ENCODE peak calls at places on chromosomes 16 and 17, in four cellular contexts. B is neural crest cell, C is IMR-90, A is DND-41. D is an unnamed sample.

GRCh38 chr17:68906638-68907037 is 48.6 kb downstream of the ABCA8 start:
- DNase-seq in A (no peak), C (peak; percentile 21), B (no peak), D (no peak)

GRCh38 chr17:8436169-8436932 is 667 bp downstream of the NDEL1 start:
- DNase-seq in A (peak; percentile 56), C (peak; percentile 56), B (peak; percentile 37), D (peak; percentile 42)

GRCh38 chr16:89383095-89384003 is 107.0 kb downstream of the ANKRD11 start:
- DNase-seq in A (no peak), C (peak; percentile 47), B (no peak), D (no peak)

GRCh38 chr17:30495586-30495985 is 18.4 kb downstream of the GOSR1 start:
- DNase-seq in C (no peak), A (no peak), B (no peak), D (no peak)

GRCh38 chr17:76139261-76139752 is 1.7 kb downstream of the FOXJ1 start:
- DNase-seq in B (no peak), A (no peak), C (no peak), D (no peak)

GRCh38 chr17:21375757-21376584 is at the start of gene KCNJ12:
- DNase-seq in B (peak; percentile 33), A (no peak), C (no peak), D (no peak)

GRCh38 chr16:86502856-86503748 is 7.2 kb upstream of the FOXF1 start:
- DNase-seq in A (no peak), B (no peak), C (peak; percentile 55), D (no peak)

GRCh38 chr17:33811984-33812383 is 443.1 kb upstream of the CCL2 start:
- DNase-seq in B (no peak), A (no peak), C (no peak), D (no peak)

GRCh38 chr16:73214825-73215481 is 167.0 kb upstream of the ZFHX3 start:
- DNase-seq in B (no peak), A (no peak), C (peak; percentile 93), D (peak; percentile 86)

GRCh38 chr17:27494192-27495091 is 38.2 kb downstream of the KSR1 start:
- DNase-seq in C (peak; percentile 42), A (no peak), B (no peak), D (peak; percentile 35)

GRCh38 chr16:57735755-57736418 is at the start of gene KATNB1:
- DNase-seq in A (no peak), C (no peak), B (peak; percentile 25), D (no peak)

GRCh38 chr16:1154291-1154886 is 1.5 kb downstream of the CACNA1H start:
- DNase-seq in B (no peak), A (no peak), C (no peak), D (no peak)

GRCh38 chr17:39096435-39097158 is 54.8 kb downstream of the PLXDC1 start:
- DNase-seq in C (no peak), A (peak; percentile 76), B (no peak), D (no peak)

GRCh38 chr16:22874394-22874793 is 60.4 kb downstream of the HS3ST2 start:
- DNase-seq in B (no peak), A (no peak), C (no peak), D (no peak)

GRCh38 chr17:76280650-76281049 is 15.5 kb downstream of the UBALD2 start:
- DNase-seq in A (no peak), C (no peak), B (no peak), D (no peak)

GRCh38 chr16:49520684-49521083 is 147.1 kb downstream of the C16orf78 start:
- DNase-seq in C (no peak), B (no peak), A (no peak), D (no peak)

GRCh38 chr17:17985153-17985552 is 12.5 kb downstream of the DRC3 start:
- DNase-seq in C (no peak), A (no peak), B (no peak), D (no peak)

GRCh38 chr17:17983776-17984175 is 11.1 kb downstream of the DRC3 start:
- DNase-seq in B (no peak), A (no peak), C (no peak), D (no peak)

GRCh38 chr17:17987187-17987896 is 14.7 kb downstream of the DRC3 start:
- DNase-seq in A (no peak), C (no peak), B (no peak), D (no peak)

GRCh38 chr17:17983376-17983775 is 10.7 kb downstream of the DRC3 start:
- DNase-seq in C (no peak), B (no peak), A (no peak), D (no peak)

DNA sequence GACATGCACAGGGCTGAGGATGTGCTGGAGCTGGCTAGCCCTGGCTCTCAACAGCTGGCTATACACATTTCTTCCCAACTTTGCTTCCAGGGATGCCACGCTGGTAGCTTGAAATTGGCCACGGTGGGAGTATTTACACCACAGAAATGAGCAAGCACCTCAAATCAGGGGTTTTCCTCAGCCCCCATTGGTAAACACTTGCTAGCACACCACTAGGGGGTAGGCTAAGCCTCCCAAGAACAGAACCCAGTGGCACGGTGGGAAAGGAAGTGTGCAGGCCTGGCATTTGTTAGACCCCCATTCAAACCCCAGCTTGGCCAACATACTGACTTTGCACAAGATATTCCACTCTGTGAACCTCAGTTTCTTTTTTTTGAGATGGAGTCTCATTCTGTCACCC is 12.9 kb downstream of the DRC3 start:
- DNase-seq in B (no peak), C (no peak), A (peak; percentile 21), D (no peak)
- TF ChIP-seq CTCF in B (no peak), C (peak; percentile 40), A (peak; percentile 53), D (no peak)

DNA sequence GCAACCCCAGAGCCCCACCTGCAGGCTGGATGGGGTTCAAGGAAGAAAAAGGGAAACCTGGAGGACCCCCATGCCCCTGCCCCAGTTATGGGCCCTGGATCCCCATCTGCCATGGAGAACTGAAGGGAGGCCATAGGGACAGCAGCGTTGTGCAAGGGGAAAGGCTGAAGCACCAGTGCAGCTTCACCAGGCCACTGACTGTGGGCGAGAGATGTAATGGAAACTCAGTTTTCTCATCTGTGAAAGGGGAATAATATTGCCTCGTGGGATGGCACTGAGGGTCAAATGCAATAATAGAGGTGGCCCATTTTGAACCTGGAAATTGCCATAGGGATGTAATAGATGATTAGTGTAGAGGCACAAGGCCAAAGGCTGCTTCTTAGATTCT is 9.9 kb upstream of the TSPOAP1 start:
- DNase-seq in B (no peak), A (no peak), C (no peak), D (no peak)
- TF ChIP-seq CTCF in B (no peak), A (peak; percentile 54), C (peak; percentile 1), D (no peak)

GRCh38 chr16:74813109-74813641 is 38.6 kb upstream of the FA2H start:
- DNase-seq in A (peak; percentile 78), B (peak; percentile 82), C (peak; percentile 55), D (peak; percentile 18)
- TF ChIP-seq CTCF in A (peak; percentile 96), B (peak; percentile 92), C (peak; percentile 82), D (peak; percentile 90)

GRCh38 chr17:32609085-32609484 is 122.3 kb downstream of the CDK5R1 start:
- DNase-seq in B (no peak), C (no peak), A (peak; percentile 48), D (no peak)
- TF ChIP-seq CTCF in B (no peak), C (no peak), A (peak; percentile 66), D (no peak)

GRCh38 chr17:10398352-10398751 is 23.4 kb downstream of the MYH8 start:
- DNase-seq in A (no peak), B (no peak), C (no peak), D (no peak)
- TF ChIP-seq CTCF in A (peak; percentile 28), B (no peak), C (no peak), D (no peak)

DNA sequence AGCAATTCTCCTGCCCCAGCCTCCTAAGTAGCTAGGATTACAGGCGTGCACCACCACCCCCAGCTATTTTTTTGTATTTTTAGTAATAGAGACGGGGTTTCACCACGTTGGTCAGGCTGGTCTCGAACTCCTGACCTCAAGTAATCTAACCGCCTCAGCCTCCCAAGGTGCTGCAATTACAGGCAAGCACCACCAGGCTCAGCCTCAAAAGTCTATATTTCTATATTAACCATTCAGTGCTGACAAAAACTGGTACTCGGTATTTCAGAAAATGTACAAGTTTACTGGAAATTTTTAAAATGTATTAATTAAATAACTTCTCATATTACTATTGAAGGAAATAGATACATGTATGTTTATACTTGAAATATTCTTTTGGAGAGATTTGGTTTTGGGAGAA is 1.4 kb upstream of the HEXD start:
- DNase-seq in C (no peak), A (no peak), B (no peak), D (no peak)
- TF ChIP-seq CTCF in C (no peak), A (peak; percentile 28), B (peak; percentile 47), D (no peak)

DNA sequence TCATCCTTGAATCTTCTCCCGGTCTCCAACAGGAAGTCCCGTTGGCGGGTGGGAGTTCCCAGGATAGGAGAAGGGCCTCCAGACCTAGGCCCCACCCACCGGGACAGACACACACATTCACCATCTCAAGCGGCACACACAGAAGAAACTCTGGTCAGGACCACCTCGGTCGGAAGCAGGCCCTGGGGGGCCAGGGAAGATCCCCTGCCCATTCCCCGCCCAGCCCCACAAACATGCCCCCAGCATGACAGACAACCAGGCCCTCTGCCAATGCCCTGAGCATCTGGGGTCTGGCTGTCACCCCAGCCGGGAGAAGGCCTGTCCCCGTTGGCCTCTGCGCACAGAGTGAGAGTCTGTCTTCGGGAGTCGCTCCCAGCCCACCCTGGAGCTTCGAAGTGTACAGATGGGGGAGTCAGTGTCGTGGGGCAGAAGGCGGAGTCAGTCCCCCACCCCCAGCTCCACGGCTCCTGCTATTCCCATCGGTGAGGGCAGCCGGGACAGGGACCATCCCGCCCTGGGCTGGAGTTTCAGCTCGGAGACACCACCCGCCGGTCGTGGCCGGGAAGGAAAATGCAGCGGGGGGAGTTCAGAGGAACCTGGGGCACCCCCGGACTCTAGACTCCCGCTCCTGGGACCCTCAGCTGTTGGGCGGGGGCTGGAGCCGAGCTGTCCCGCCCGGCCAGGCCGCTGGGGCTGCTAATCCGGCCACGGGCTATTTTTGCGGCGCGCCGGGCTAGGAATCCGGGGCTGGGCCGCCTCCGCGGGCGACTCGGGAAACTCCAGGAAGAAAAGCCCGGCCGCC is 690 bp downstream of the RHBDF1 start:
- DNase-seq in A (no peak), B (peak; percentile 54), C (peak; percentile 76), D (no peak)
- TF ChIP-seq CTCF in A (no peak), B (no peak), C (no peak), D (no peak)

DNA sequence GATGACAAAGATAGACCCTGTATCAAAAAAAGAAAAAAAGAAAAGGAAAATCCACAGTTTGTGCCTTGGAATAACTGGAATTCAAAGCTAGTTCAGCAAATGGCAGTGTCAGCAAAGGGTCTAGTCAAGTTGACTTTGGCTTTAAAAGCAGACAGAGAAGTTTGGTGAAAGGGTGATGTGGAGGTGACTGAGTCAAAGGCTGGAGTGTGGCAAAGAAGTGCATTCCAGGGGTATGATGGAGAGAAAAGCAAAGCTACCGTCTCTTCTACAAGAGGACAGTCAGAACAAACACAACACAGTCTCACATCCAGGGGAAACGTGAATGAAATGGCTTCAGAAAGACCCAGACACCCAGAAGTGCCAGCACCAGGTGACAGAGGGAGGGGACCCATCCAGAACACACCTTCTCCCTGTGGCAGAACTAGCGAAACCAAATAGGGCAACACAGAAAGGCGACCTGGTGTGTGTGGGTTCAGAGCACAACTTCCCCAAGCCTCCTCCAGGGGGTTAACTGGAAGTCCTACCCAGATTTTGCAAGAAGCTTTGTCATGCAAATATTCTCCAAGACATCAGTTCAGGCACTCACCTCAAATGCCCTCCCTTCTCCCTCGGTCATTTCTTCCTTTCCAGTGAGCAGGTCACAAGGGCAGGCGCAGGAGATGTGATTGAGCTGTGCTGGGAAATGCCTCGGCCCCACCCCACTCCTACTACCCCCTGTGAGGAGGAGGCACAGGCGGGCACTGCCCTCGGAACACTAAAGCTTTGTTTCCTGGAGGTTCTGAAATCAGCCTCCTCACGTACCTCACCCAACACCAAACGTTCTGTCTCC is 481.9 kb downstream of the SOX9 start:
- DNase-seq in B (no peak), C (peak; percentile 73), A (no peak), D (no peak)
- TF ChIP-seq CTCF in B (peak; percentile 32), C (peak; percentile 24), A (no peak), D (no peak)